ENCODE peak calls at places on chromosomes 11 and 22, in four cellular contexts. B is HepG2, W is K562, K is GM12878. X is an unnamed sample.
A peak's percentile ranks its signal among the peaks of the same experiment; 100 is the strongest.

GRCh38 chr11:127649071-127649470 is 648.5 kb upstream of the KIRREL3 start:
- DNase-seq in B (no peak), W (no peak), K (no peak), X (no peak)

GRCh38 chr11:34977039-34977906 is 60.9 kb downstream of the PDHX start:
- DNase-seq in B (no peak), W (no peak), K (no peak), X (peak; percentile 33)

GRCh38 chr11:86202013-86202336 is 42.6 kb upstream of the EED start:
- DNase-seq in B (no peak), W (no peak), K (no peak), X (no peak)

GRCh38 chr11:45517171-45517770 is 148.2 kb downstream of the CHST1 start:
- DNase-seq in B (no peak), W (no peak), K (no peak), X (no peak)

GRCh38 chr11:67489203-67489859 is 6.5 kb downstream of the AIP start:
- DNase-seq in B (no peak), W (no peak), K (no peak), X (no peak)

GRCh38 chr11:48005133-48005532 is 24.8 kb downstream of the PTPRJ start:
- DNase-seq in B (no peak), W (no peak), K (no peak), X (no peak)

GRCh38 chr11:43925063-43925931 is 17.1 kb upstream of the C11orf96 start:
- DNase-seq in B (no peak), W (no peak), K (no peak), X (no peak)

GRCh38 chr11:101445761-101446160 is 138.0 kb downstream of the TRPC6 start:
- DNase-seq in B (no peak), W (no peak), K (no peak), X (no peak)

GRCh38 chr11:70871881-70872280 is 380.5 kb downstream of the SHANK2 start:
- DNase-seq in B (no peak), W (no peak), K (no peak), X (no peak)

GRCh38 chr11:106133529-106133928 is 56.1 kb downstream of the AASDHPPT start:
- DNase-seq in B (no peak), W (no peak), K (no peak), X (no peak)

GRCh38 chr11:42967653-42968052 is 344.1 kb upstream of the API5 start:
- DNase-seq in B (no peak), W (no peak), K (no peak), X (no peak)

GRCh38 chr11:130806746-130807145 is 109.5 kb downstream of the SNX19 start:
- DNase-seq in B (no peak), W (no peak), K (peak; percentile 39), X (no peak)

GRCh38 chr11:72589802-72590761 is 84.1 kb downstream of the PDE2A start:
- DNase-seq in B (peak; percentile 48), W (peak; percentile 78), K (no peak), X (no peak)

GRCh38 chr11:27331984-27332383 is 31.0 kb downstream of the CCDC34 start:
- DNase-seq in B (peak; percentile 12), W (no peak), K (no peak), X (no peak)

GRCh38 chr11:10158461-10158860 is 135.6 kb downstream of the SBF2 start:
- DNase-seq in B (no peak), W (no peak), K (no peak), X (no peak)

GRCh38 chr11:95918056-95918455 is 5.9 kb downstream of the MTMR2 start:
- DNase-seq in B (no peak), W (no peak), K (no peak), X (no peak)

GRCh38 chr22:49153921-49154320 is 673.8 kb downstream of the BRD1 start:
- DNase-seq in B (no peak), W (no peak), K (no peak), X (no peak)

GRCh38 chr11:118435233-118435892 is 929 bp upstream of the KMT2A start:
- DNase-seq in B (peak; percentile 75), W (peak; percentile 67), K (no peak), X (peak; percentile 18)

GRCh38 chr11:17541330-17541885 is 2.8 kb downstream of the USH1C start:
- DNase-seq in B (no peak), W (no peak), K (no peak), X (no peak)

GRCh38 chr11:2850366-2850765 is 35.2 kb downstream of the CDKN1C start:
- DNase-seq in B (no peak), W (no peak), K (no peak), X (no peak)

GRCh38 chr22:49090061-49090852 is 737.4 kb downstream of the BRD1 start:
- DNase-seq in B (no peak), W (no peak), K (no peak), X (no peak)

GRCh38 chr11:1920128-1920908 is 815 bp downstream of the TNNT3 start:
- DNase-seq in B (no peak), W (no peak), K (no peak), X (no peak)

GRCh38 chr11:38169286-38169685 is 1571.2 kb upstream of the RAG2 start:
- DNase-seq in B (peak; percentile 68), W (no peak), K (no peak), X (no peak)

GRCh38 chr11:9740202-9740881 is 76.5 kb downstream of the SWAP70 start:
- DNase-seq in B (no peak), W (no peak), K (no peak), X (no peak)

GRCh38 chr22:35377735-35378134 is 3.2 kb upstream of the HMOX1 start:
- DNase-seq in B (no peak), W (no peak), K (no peak), X (no peak)

GRCh38 chr11:63639195-63639832 is 25.1 kb upstream of the PLAAT3 start:
- DNase-seq in B (no peak), W (no peak), K (no peak), X (no peak)

GRCh38 chr11:67382481-67383136 is 9.2 kb upstream of the RAD9A start:
- DNase-seq in B (peak; percentile 67), W (peak; percentile 68), K (no peak), X (peak; percentile 69)

GRCh38 chr11:125140251-125140650 is 24.3 kb upstream of the PKNOX2 start:
- DNase-seq in B (no peak), W (no peak), K (no peak), X (no peak)

GRCh38 chr11:125146232-125146631 is 18.3 kb upstream of the PKNOX2 start:
- DNase-seq in B (no peak), W (no peak), K (no peak), X (no peak)

GRCh38 chr11:125138966-125139365 is 25.6 kb upstream of the PKNOX2 start:
- DNase-seq in B (no peak), W (no peak), K (no peak), X (no peak)

GRCh38 chr11:125141178-125141577 is 23.4 kb upstream of the PKNOX2 start:
- DNase-seq in B (no peak), W (no peak), K (no peak), X (no peak)

GRCh38 chr11:125141686-125142535 is 22.6 kb upstream of the PKNOX2 start:
- DNase-seq in B (no peak), W (peak; percentile 85), K (no peak), X (no peak)
- TF ChIP-seq ZBTB33 in B (no peak), W (no peak), K (no peak), X (no peak)

GRCh38 chr22:41913842-41914534 is 886 bp downstream of the SHISA8 start:
- DNase-seq in B (no peak), W (peak; percentile 39), K (no peak), X (no peak)

GRCh38 chr22:41915783-41916493 is 1.1 kb upstream of the SHISA8 start:
- DNase-seq in B (no peak), W (no peak), K (no peak), X (no peak)

GRCh38 chr22:41916745-41917358 is 2.0 kb upstream of the SHISA8 start:
- DNase-seq in B (no peak), W (no peak), K (no peak), X (no peak)

GRCh38 chr22:41914611-41915034 is 251 bp downstream of the SHISA8 start:
- DNase-seq in B (no peak), W (peak; percentile 76), K (no peak), X (no peak)

DNA sequence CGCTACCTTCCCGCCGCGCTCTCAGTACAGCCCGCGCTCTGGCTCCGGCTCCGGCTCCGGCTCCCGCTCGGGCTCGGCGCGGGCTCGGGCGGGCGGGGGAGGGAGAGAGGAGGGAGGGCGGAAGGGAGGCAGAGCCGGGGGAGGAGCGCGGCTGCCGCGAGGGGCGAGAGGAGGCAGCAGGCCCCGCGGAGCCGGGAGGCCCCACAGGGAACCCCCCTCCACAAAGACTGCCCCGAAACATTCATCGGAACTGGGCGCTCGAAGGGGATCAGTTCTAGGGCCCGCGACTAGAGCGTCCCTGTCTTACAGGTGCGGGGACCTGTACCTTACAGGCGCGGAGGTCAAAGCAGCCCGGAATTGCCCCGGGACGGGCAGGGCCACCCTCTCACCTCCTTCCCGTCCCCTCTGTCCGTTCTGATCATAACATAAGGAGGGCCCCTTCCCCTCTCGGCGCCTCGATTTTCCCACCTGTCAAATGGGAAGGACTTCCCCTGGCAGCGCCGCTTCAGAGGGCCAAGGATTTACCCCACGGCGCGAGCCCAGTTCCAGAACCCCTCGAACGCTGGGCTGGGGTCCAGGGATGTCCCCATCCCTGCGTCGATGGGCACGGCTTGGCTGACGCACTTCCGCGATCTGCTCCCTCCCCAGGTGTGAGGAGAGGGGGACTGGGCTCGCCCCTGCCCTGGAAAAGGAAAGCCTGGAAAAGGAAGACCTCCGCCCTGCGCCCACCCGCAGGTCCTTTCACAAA is at the start of gene SHISA8:
- DNase-seq in B (no peak), W (no peak), K (no peak), X (no peak)
- TF ChIP-seq ATF3 in B (no peak), W (no peak), K (no peak), X (no peak)

GRCh38 chr11:120391854-120392253 is 55.6 kb downstream of the ARHGEF12 start:
- DNase-seq in B (peak; percentile 31), W (no peak), K (no peak), X (no peak)

GRCh38 chr11:120392299-120392698 is 56.1 kb downstream of the ARHGEF12 start:
- DNase-seq in B (no peak), W (no peak), K (no peak), X (no peak)

GRCh38 chr11:120391297-120391696 is 55.1 kb downstream of the ARHGEF12 start:
- DNase-seq in B (peak; percentile 92), W (no peak), K (no peak), X (no peak)

GRCh38 chr11:120394119-120394518 is 57.9 kb downstream of the ARHGEF12 start:
- DNase-seq in B (no peak), W (no peak), K (no peak), X (no peak)

GRCh38 chr11:120392791-120393190 is 56.6 kb downstream of the ARHGEF12 start:
- DNase-seq in B (no peak), W (no peak), K (no peak), X (no peak)
- H3K79me2 ChIP-seq in B (peaks cover 87% of the 10 kb centered on the region), W (peaks cover 68% of the 10 kb centered on the region), K (no peaks in the 10 kb centered on the region), X (peaks cover 91% of the 10 kb centered on the region)

GRCh38 chr22:25492950-25493790 is 71.3 kb upstream of the GRK3 start:
- DNase-seq in B (no peak), W (no peak), K (no peak), X (no peak)
- TF ChIP-seq ZBTB33 in B (no peak), W (no peak), K (no peak), X (no peak)

GRCh38 chr22:40157546-40157945 is 20.2 kb upstream of the TNRC6B start:
- DNase-seq in B (no peak), W (no peak), K (no peak), X (no peak)

GRCh38 chr22:40161182-40161581 is 16.5 kb upstream of the TNRC6B start:
- DNase-seq in B (no peak), W (no peak), K (no peak), X (no peak)

GRCh38 chr22:40153186-40153585 is 24.5 kb upstream of the TNRC6B start:
- DNase-seq in B (no peak), W (no peak), K (no peak), X (no peak)

GRCh38 chr22:40153705-40154104 is 24.0 kb upstream of the TNRC6B start:
- DNase-seq in B (no peak), W (no peak), K (no peak), X (no peak)

GRCh38 chr22:40156001-40156516 is 21.7 kb upstream of the TNRC6B start:
- DNase-seq in B (peak; percentile 93), W (peak; percentile 35), K (no peak), X (peak; percentile 51)
- TF ChIP-seq ATF3 in B (peak; percentile 97), W (peak; percentile 89), K (no peak), X (no peak)

X was measured in HCT116.